ENCODE peak calls at places on chromosomes 4 and X, in five cellular contexts. A, F, I, Q and L are unnamed samples. For H3K36me3, the result is how much of the 10 kb centered on the place peaks cover.

GRCh38 chr4:155972098-155972497 is 18.4 kb upstream of the CTSO start:
- DNase-seq in A (no peak), F (peak), I (peak), Q (no peak), L (no peak)

GRCh38 chrX:618761-619450 is 11.7 kb upstream of the SHOX start:
- DNase-seq in A (no peak), F (no peak), I (no peak), Q (no peak), L (peak)

GRCh38 chr4:149676076-149676475 is 139.6 kb downstream of the IQCM start:
- DNase-seq in A (no peak), F (no peak), I (no peak), Q (no peak), L (no peak)

GRCh38 chr4:106095408-106095807 is 200.1 kb downstream of the NPNT start:
- DNase-seq in A (no peak), F (no peak), I (peak), Q (no peak), L (peak)

GRCh38 chr4:112519689-112520597 is 4.0 kb upstream of the NEUROG2 start:
- DNase-seq in A (no peak), F (no peak), I (peak), Q (no peak), L (peak)

GRCh38 chr4:184416913-184417734 is 57.2 kb downstream of the IRF2 start:
- DNase-seq in A (no peak), F (no peak), I (no peak), Q (no peak), L (no peak)

GRCh38 chr4:20432098-20432497 is 180.4 kb downstream of the SLIT2 start:
- DNase-seq in A (no peak), F (no peak), I (peak), Q (no peak), L (no peak)

GRCh38 chr4:87502580-87503238 is 26.5 kb downstream of the SPARCL1 start:
- DNase-seq in A (no peak), F (no peak), I (no peak), Q (no peak), L (no peak)

GRCh38 chrX:147217334-147217733 is 402.8 kb upstream of the CXorf51A start:
- DNase-seq in A (no peak), F (no peak), I (no peak), Q (no peak), L (no peak)

GRCh38 chr4:8548731-8549351 is 31.4 kb upstream of the GPR78 start:
- DNase-seq in A (no peak), F (no peak), I (no peak), Q (no peak), L (peak)

GRCh38 chr4:88897180-88897579 is 159.8 kb downstream of the FAM13A start:
- DNase-seq in A (no peak), F (no peak), I (no peak), Q (no peak), L (no peak)

GRCh38 chrX:11886745-11887144 is 128.7 kb downstream of the MSL3 start:
- DNase-seq in A (no peak), F (no peak), I (peak), Q (no peak), L (no peak)

GRCh38 chr4:139815646-139816601 is 150.3 kb downstream of the MGST2 start:
- DNase-seq in A (no peak), F (peak), I (peak), Q (no peak), L (peak)

GRCh38 chr4:26406346-26406975 is 83.8 kb downstream of the CCKAR start:
- DNase-seq in A (no peak), F (no peak), I (peak), Q (no peak), L (no peak)

GRCh38 chrX:112832481-112833095 is 8.0 kb downstream of the AMOT start:
- DNase-seq in A (no peak), F (peak), I (peak), Q (peak), L (no peak)

GRCh38 chrX:100635989-100636320 is 651 bp downstream of the TSPAN6 start:
- DNase-seq in A (no peak), F (no peak), I (no peak), Q (no peak), L (no peak)

GRCh38 chr4:8534129-8534528 is 46.1 kb upstream of the GPR78 start:
- DNase-seq in A (peak), F (peak), I (peak), Q (peak), L (peak)

GRCh38 chrX:118717703-118718391 is 9.6 kb upstream of the IL13RA1 start:
- DNase-seq in A (no peak), F (no peak), I (no peak), Q (no peak), L (no peak)

GRCh38 chrX:109856974-109857373 is 123.9 kb upstream of the ACSL4 start:
- DNase-seq in A (no peak), F (peak), I (no peak), Q (no peak), L (peak)

GRCh38 chr4:10082047-10082446 is 34.6 kb downstream of the WDR1 start:
- DNase-seq in A (no peak), F (no peak), I (no peak), Q (peak), L (peak)

GRCh38 chrX:150715180-150715579 is 22.0 kb downstream of the MTMR1 start:
- DNase-seq in A (no peak), F (no peak), I (no peak), Q (no peak), L (no peak)

GRCh38 chrX:135985123-135985973 is at the start of gene SLC9A6:
- DNase-seq in A (no peak), F (peak), I (peak), Q (peak), L (peak)

GRCh38 chr4:10456270-10457254 is 664 bp downstream of the ZNF518B start:
- DNase-seq in A (no peak), F (peak), I (peak), Q (peak), L (peak)

GRCh38 chr4:107858158-107858742 is 33.5 kb downstream of the SGMS2 start:
- DNase-seq in A (no peak), F (no peak), I (peak), Q (no peak), L (no peak)

GRCh38 chr4:76792418-76792817 is 105.5 kb downstream of the SOWAHB start:
- DNase-seq in A (no peak), F (no peak), I (no peak), Q (no peak), L (no peak)

DNA sequence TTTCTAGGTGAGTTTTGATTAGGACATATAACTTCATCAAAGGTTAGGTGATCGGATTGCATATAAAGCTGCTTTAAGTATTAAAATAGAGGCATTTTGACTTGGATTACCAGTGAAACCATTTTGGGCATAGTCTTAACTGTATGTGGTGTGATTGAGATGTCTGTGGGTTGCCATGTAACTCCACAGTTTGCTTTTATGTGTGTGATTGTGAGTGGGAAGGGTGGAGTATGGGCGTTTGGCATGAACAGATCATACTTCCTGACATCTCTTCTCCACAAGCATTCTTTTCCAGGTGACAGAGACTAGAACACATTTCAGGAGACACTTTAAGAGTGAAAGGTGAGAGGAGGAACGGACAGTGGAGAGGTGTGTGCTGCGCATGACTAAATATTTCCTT is 136.1 kb downstream of the CEP135 start:
- DNase-seq in A (no peak), F (no peak), I (no peak), Q (no peak), L (no peak)
- H3K4me3 ChIP-seq in A (no peak), F (no peak), I (no peak), Q (no peak), L (no peak)

GRCh38 chrX:154047266-154047665 is 27.6 kb upstream of the IRAK1 start:
- DNase-seq in A (no peak), F (no peak), I (no peak), Q (no peak), L (no peak)

GRCh38 chrX:154048398-154048797 is 28.7 kb upstream of the IRAK1 start:
- DNase-seq in A (no peak), F (no peak), I (no peak), Q (no peak), L (no peak)

GRCh38 chrX:154049209-154050112 is 29.8 kb upstream of the IRAK1 start:
- DNase-seq in A (no peak), F (no peak), I (no peak), Q (peak), L (no peak)

GRCh38 chrX:154044045-154044444 is 24.3 kb upstream of the IRAK1 start:
- DNase-seq in A (no peak), F (no peak), I (no peak), Q (no peak), L (no peak)

DNA sequence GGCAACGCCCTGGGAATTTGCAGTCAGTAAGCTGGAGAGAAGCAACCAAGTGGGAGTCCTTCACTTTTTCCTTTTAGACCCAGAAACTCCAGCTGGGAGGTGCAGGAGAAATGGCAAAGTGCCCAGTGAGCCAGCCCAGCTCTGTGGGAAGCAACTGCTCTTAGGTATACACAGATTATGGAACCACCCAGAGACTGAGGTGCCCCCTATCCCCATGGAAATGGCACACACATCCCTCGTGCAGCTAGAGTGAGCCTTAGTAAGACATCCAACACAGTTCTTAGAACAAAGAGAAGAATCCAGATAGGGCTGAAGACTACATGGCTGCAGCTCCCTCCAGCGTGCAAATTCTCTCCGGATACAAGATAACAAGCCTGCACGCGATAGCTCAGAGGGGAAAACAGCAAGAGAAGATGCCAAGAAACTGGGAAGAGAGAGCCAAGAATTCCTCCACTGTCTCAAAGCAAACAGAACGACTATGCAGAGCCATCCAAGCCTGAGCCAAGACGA is 26.6 kb upstream of the IRAK1 start:
- DNase-seq in A (no peak), F (no peak), I (peak), Q (no peak), L (no peak)
- H3K36me3 ChIP-seq in A (under half), F (under half), I (under half), Q (under half), L (under half)

GRCh38 chr4:36761625-36762024 is 480.2 kb downstream of the DTHD1 start:
- DNase-seq in A (no peak), F (no peak), I (no peak), Q (no peak), L (no peak)
- H3K4me3 ChIP-seq in A (no peak), F (no peak), I (no peak), Q (no peak), L (no peak)

GRCh38 chr4:145979160-145979559 is 40.5 kb upstream of the ZNF827 start:
- DNase-seq in A (no peak), F (peak), I (no peak), Q (no peak), L (no peak)
- H3K36me3 ChIP-seq in A (under half), F (under half), I (under half), Q (under half), L (under half)

GRCh38 chr4:94207469-94208224 is at the start of gene SMARCAD1:
- DNase-seq in A (peak), F (peak), I (peak), Q (peak), L (peak)
- H3K4me3 ChIP-seq in A (peak), F (peak), I (peak), Q (peak), L (peak)

GRCh38 chr4:163165217-163166017 is 1.3 kb downstream of the NAF1 start:
- DNase-seq in A (no peak), F (no peak), I (no peak), Q (no peak), L (peak)

GRCh38 chr4:163166041-163166579 is 580 bp downstream of the NAF1 start:
- DNase-seq in A (no peak), F (peak), I (peak), Q (peak), L (peak)

GRCh38 chr4:163164110-163164509 is 2.6 kb downstream of the NAF1 start:
- DNase-seq in A (no peak), F (no peak), I (no peak), Q (no peak), L (no peak)

GRCh38 chr4:163164591-163164990 is 2.1 kb downstream of the NAF1 start:
- DNase-seq in A (no peak), F (no peak), I (no peak), Q (no peak), L (no peak)

GRCh38 chr4:163161536-163162205 is 5.0 kb downstream of the NAF1 start:
- DNase-seq in A (no peak), F (no peak), I (no peak), Q (no peak), L (no peak)
- H3K36me3 ChIP-seq in A (under half), F (under half), I (under half), Q (under half), L (under half)

GRCh38 chr4:168811793-168812651 is 198.0 kb downstream of the CBR4 start:
- DNase-seq in A (no peak), F (no peak), I (no peak), Q (no peak), L (no peak)
- H3K4me3 ChIP-seq in A (no peak), F (no peak), I (no peak), Q (no peak), L (no peak)